ENCODE peak calls at places on chromosomes 7 and 10, in seven cellular contexts. X is nephron progenitor cell, S is coronary artery, C is neural crest cell, E is left ventricle myocardium inferior, V is heart right ventricle, U is tibial artery. N is an unnamed sample.

GRCh38 chr10:99343262-99343661 is 14.1 kb downstream of the CNNM1 start:
- DNase-seq in X (no peak), V (no peak), U (no peak), E (no peak), C (no peak), S (no peak), N (no peak)

GRCh38 chr10:34862892-34863291 is 47.8 kb upstream of the PARD3 start:
- DNase-seq in U (no peak), V (no peak), X (no peak), E (no peak), S (no peak), C (no peak), N (no peak)

GRCh38 chr10:34292675-34293074 is 522.4 kb downstream of the PARD3 start:
- DNase-seq in X (no peak), C (no peak), S (no peak), V (no peak), U (no peak), E (no peak), N (no peak)

GRCh38 chr7:134514663-134515062 is 12.7 kb upstream of the AKR1B10 start:
- DNase-seq in E (no peak), X (peak), S (no peak), C (peak), U (no peak), V (no peak), N (no peak)

GRCh38 chr7:23967949-23968599 is 258.1 kb downstream of the STK31 start:
- DNase-seq in S (no peak), X (no peak), V (no peak), C (no peak), U (no peak), E (no peak), N (no peak)

GRCh38 chr7:150974468-150975391 is 3.4 kb downstream of the KCNH2 start:
- DNase-seq in U (no peak), C (no peak), X (peak), V (peak), E (peak), S (no peak), N (peak)

GRCh38 chr7:20798694-20799121 is 12.0 kb upstream of the SP8 start:
- DNase-seq in E (no peak), S (no peak), U (no peak), C (no peak), V (no peak), X (no peak), N (no peak)

GRCh38 chr10:22453320-22453719 is 108.0 kb downstream of the SPAG6 start:
- DNase-seq in E (no peak), V (no peak), U (no peak), C (no peak), S (no peak), X (no peak), N (no peak)

GRCh38 chr10:87861566-87861952 is 1.8 kb downstream of the KLLN start:
- DNase-seq in U (peak), X (peak), C (no peak), V (peak), E (peak), S (peak), N (peak)

GRCh38 chr10:78452782-78453181 is 419.1 kb downstream of the RPS24 start:
- DNase-seq in X (no peak), C (no peak), U (peak), E (no peak), V (no peak), S (no peak), N (no peak)
- TF ChIP-seq CTCF in X (no peak), C (no peak), U (no peak), E (no peak), V (no peak), S (no peak), N (no peak)

GRCh38 chr7:141649865-141650499 is 52.0 kb downstream of the DENND11 start:
- DNase-seq in X (peak), S (no peak), E (no peak), C (peak), V (no peak), U (peak), N (no peak)

GRCh38 chr7:141651417-141651816 is 50.5 kb downstream of the DENND11 start:
- DNase-seq in V (no peak), S (no peak), U (peak), C (no peak), X (no peak), E (no peak), N (no peak)

GRCh38 chr7:141659501-141659900 is 42.5 kb downstream of the DENND11 start:
- DNase-seq in X (no peak), U (peak), E (no peak), C (no peak), V (no peak), S (no peak), N (no peak)

GRCh38 chr7:141652691-141653090 is 49.3 kb downstream of the DENND11 start:
- DNase-seq in V (no peak), C (no peak), U (peak), X (no peak), S (no peak), E (no peak), N (no peak)

DNA sequence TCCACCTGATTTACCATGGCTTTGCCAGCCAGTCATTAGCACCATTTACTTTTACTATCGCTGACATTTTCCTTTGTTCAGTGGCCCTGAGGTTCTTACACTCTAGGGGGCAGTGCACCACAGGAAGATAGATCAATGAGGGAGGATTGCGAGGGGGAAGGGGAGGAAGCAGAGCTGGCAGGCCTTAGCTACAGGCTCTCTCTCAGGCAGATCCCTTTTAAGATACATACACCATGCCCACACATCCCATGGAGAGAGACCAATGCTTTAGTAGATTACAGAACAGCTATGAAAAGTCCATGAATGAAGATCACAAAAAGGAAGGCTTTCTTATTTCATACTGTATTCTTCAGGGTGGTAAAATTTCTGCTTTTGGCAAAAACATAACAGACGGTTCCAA is 47.4 kb downstream of the DENND11 start:
- DNase-seq in E (no peak), S (no peak), X (peak), C (peak), V (no peak), U (peak), N (no peak)
- TF ChIP-seq CTCF in E (peak), S (peak), X (peak), C (peak), V (peak), U (peak), N (peak)

DNA sequence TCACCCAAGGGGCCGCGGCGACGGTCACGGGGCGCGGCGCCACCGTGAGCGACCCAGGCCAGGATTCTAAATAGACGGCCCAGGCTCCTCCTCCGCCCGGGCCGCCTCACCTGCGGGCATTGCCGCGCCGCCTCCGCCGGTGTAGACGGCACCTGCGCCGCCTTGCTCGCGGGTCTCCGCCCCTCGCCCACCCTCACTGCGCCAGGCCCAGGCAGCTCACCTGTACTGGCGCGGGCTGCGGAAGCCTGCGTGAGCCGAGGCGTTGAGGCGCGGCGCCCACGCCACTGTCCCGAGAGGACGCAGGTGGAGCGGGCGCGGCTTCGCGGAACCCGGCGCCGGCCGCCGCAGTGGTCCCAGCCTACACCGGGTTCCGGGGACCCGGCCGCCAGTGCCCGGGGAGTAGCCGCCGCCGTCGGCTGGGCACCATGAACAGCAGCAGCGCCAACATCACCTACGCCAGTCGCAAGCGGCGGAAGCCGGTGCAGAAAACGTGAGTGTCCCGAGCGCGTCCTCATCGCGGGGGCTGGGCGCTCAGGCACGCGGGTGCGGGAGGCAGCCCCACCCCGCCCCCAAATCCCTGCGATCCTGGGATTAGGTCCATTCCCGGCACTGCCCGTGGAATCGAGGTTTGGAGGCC is 506 bp downstream of the AHR start:
- DNase-seq in S (peak), U (peak), C (no peak), V (peak), X (peak), E (peak), N (peak)
- TF ChIP-seq CTCF in S (no peak), U (no peak), C (no peak), V (no peak), X (no peak), E (no peak), N (no peak)

GRCh38 chr10:119817991-119818888 is 54.4 kb downstream of the MCMBP start:
- DNase-seq in C (peak), E (peak), X (peak), S (peak), V (peak), U (peak), N (peak)
- TF ChIP-seq CTCF in C (peak), E (no peak), X (peak), S (no peak), V (no peak), U (no peak), N (no peak)

GRCh38 chr7:112453505-112454171 is 3.4 kb downstream of the IFRD1 start:
- DNase-seq in S (no peak), V (no peak), U (no peak), X (no peak), C (no peak), E (no peak), N (no peak)

GRCh38 chr7:112449353-112449752 is 907 bp upstream of the IFRD1 start:
- DNase-seq in X (no peak), U (no peak), C (no peak), S (no peak), V (no peak), E (no peak), N (peak)

GRCh38 chr7:112449902-112450806 is at the start of gene IFRD1:
- DNase-seq in C (peak), U (peak), V (peak), S (peak), X (peak), E (peak), N (peak)

GRCh38 chr7:112450807-112451661 is 774 bp downstream of the IFRD1 start:
- DNase-seq in C (peak), U (peak), S (peak), V (peak), X (peak), E (peak), N (peak)

GRCh38 chr7:112452102-112452888 is 2.0 kb downstream of the IFRD1 start:
- DNase-seq in S (peak), E (peak), C (no peak), X (peak), U (peak), V (peak), N (peak)
- TF ChIP-seq CTCF in S (no peak), E (no peak), C (peak), X (peak), U (no peak), V (no peak), N (no peak)

GRCh38 chr7:68213838-68214237 is 1217.2 kb downstream of the TYW1 start:
- DNase-seq in X (no peak), S (no peak), U (no peak), C (no peak), E (no peak), V (no peak), N (no peak)
- TF ChIP-seq CTCF in X (no peak), S (no peak), U (no peak), C (no peak), E (no peak), V (no peak), N (no peak)

GRCh38 chr10:533186-533585 is 156.3 kb downstream of the DIP2C start:
- DNase-seq in V (no peak), S (no peak), C (no peak), U (no peak), X (no peak), E (no peak), N (no peak)

GRCh38 chr10:528173-529165 is 161.0 kb downstream of the DIP2C start:
- DNase-seq in S (no peak), E (no peak), U (peak), C (no peak), V (no peak), X (no peak), N (no peak)

GRCh38 chr10:531541-531940 is 157.9 kb downstream of the DIP2C start:
- DNase-seq in S (no peak), V (no peak), X (no peak), E (no peak), C (no peak), U (peak), N (no peak)

GRCh38 chr10:529831-530230 is 159.6 kb downstream of the DIP2C start:
- DNase-seq in E (no peak), U (peak), C (no peak), V (no peak), S (no peak), X (no peak), N (no peak)

DNA sequence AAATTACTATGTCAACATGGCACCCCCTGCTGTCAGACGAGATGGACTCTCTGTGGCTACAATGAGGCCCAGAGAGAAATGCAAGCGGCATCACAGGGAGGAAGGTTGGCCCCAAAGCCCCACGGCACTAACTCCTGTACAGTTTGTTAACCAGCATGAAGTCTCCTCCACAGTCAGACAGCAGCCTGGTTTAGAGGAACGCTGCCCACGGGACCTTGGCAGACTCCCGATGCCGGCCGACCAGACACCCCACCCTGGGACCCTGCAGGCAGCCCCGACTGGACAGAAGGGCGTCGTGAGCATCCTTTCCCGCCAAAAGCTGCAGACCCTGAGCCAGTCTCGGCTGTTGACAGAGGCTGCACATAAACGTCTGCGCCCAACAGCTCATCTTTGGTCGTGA is 158.8 kb downstream of the DIP2C start:
- DNase-seq in X (no peak), E (no peak), U (peak), C (no peak), V (no peak), S (no peak), N (no peak)
- TF ChIP-seq CTCF in X (no peak), E (no peak), U (no peak), C (no peak), V (no peak), S (no peak), N (no peak)

GRCh38 chr7:44348851-44349781 is 23.7 kb upstream of the CAMK2B start:
- DNase-seq in E (no peak), X (no peak), S (no peak), C (no peak), U (no peak), V (no peak), N (peak)
- TF ChIP-seq CTCF in E (peak), X (no peak), S (no peak), C (no peak), U (no peak), V (no peak), N (no peak)

N was measured in left lung.